ENCODE peak calls at places on chromosome 14, in nine cellular contexts. J is neural progenitor cell; W is CD4-positive, alpha-beta memory T cell; M is left ventricle myocardium inferior; U is upper lobe of left lung; N is mesendoderm; C is stomach; I is tibial nerve; A is heart right ventricle. H is an unnamed sample.
A peak's percentile ranks its signal among the peaks of the same experiment; 100 is the strongest.

GRCh38 chr14:98138666-98139065 is 1133.3 kb downstream of the BCL11B start:
- DNase-seq in W (peak; percentile 81), A (no peak), N (peak; percentile 78), I (no peak), M (no peak), J (peak; percentile 87), C (no peak), U (peak; percentile 30), H (peak; percentile 62)

GRCh38 chr14:80805136-80805535 is 136.4 kb downstream of the CEP128 start:
- DNase-seq in N (no peak), W (no peak), J (no peak), A (no peak), C (no peak), I (no peak), M (no peak), U (no peak), H (no peak)

GRCh38 chr14:68548194-68549056 is 244.4 kb downstream of the ZFP36L1 start:
- DNase-seq in M (peak; percentile 90), A (peak; percentile 87), N (peak; percentile 68), U (no peak), C (peak; percentile 48), I (peak; percentile 83), J (peak; percentile 68), W (no peak), H (no peak)

GRCh38 chr14:99679996-99680395 is 4.1 kb upstream of the CYP46A1 start:
- DNase-seq in J (no peak), A (no peak), N (no peak), W (no peak), C (no peak), I (no peak), M (no peak), U (no peak), H (no peak)

GRCh38 chr14:103418508-103418818 is 33.2 kb downstream of the MARK3 start:
- DNase-seq in A (no peak), W (no peak), C (no peak), N (peak; percentile 84), U (peak; percentile 51), M (no peak), J (no peak), I (no peak), H (no peak)

GRCh38 chr14:84806627-84807026 is 723.3 kb upstream of the FLRT2 start:
- DNase-seq in A (no peak), N (peak; percentile 84), J (no peak), U (no peak), W (no peak), I (no peak), M (no peak), C (no peak), H (no peak)

GRCh38 chr14:68712703-68713370 is 80.0 kb downstream of the ZFP36L1 start:
- DNase-seq in A (no peak), U (no peak), I (no peak), C (no peak), J (no peak), N (no peak), W (no peak), M (no peak), H (no peak)

GRCh38 chr14:62844546-62844945 is 200.7 kb downstream of the KCNH5 start:
- DNase-seq in J (no peak), C (no peak), U (no peak), W (no peak), N (no peak), M (no peak), A (no peak), I (no peak), H (no peak)

GRCh38 chr14:92963301-92964123 is 40.6 kb downstream of the CHGA start:
- DNase-seq in J (peak; percentile 53), A (no peak), M (peak; percentile 15), N (no peak), W (no peak), I (no peak), C (no peak), U (no peak), H (no peak)

GRCh38 chr14:68471029-68471963 is 321.6 kb downstream of the ZFP36L1 start:
- DNase-seq in C (no peak), U (no peak), N (no peak), I (no peak), J (peak; percentile 88), M (no peak), A (no peak), W (no peak), H (no peak)

GRCh38 chr14:103550451-103551337 is 11.8 kb downstream of the BAG5 start:
- DNase-seq in C (no peak), U (no peak), I (no peak), J (no peak), W (no peak), A (peak; percentile 24), N (no peak), M (peak; percentile 36), H (no peak)

GRCh38 chr14:104105071-104105821 is 19.7 kb downstream of the ASPG start:
- DNase-seq in N (no peak), J (no peak), C (peak; percentile 33), W (no peak), M (peak; percentile 6), I (no peak), U (no peak), A (no peak), H (no peak)

GRCh38 chr14:76810953-76811400 is 1.7 kb downstream of the ANGEL1 start:
- DNase-seq in U (peak; percentile 58), N (peak; percentile 68), J (peak; percentile 31), A (no peak), C (no peak), W (peak; percentile 32), M (no peak), I (peak; percentile 26), H (no peak)

GRCh38 chr14:29906256-29906885 is 21.3 kb downstream of the PRKD1 start:
- DNase-seq in W (no peak), N (peak; percentile 68), I (no peak), U (peak; percentile 57), J (no peak), M (no peak), A (no peak), C (peak; percentile 37), H (no peak)

GRCh38 chr14:92609955-92610354 is 96.4 kb downstream of the RIN3 start:
- DNase-seq in W (no peak), J (no peak), M (no peak), N (no peak), I (no peak), A (no peak), U (no peak), C (no peak), H (no peak)

GRCh38 chr14:25132094-25132493 is 82.1 kb upstream of the STXBP6 start:
- DNase-seq in A (no peak), U (no peak), M (no peak), J (no peak), C (no peak), W (no peak), I (no peak), N (no peak), H (no peak)

GRCh38 chr14:25134184-25134583 is 84.2 kb upstream of the STXBP6 start:
- DNase-seq in M (no peak), N (no peak), U (no peak), I (no peak), A (no peak), W (no peak), J (no peak), C (no peak), H (no peak)

GRCh38 chr14:25136811-25137210 is 86.9 kb upstream of the STXBP6 start:
- DNase-seq in M (no peak), I (no peak), U (no peak), J (peak; percentile 20), A (no peak), C (no peak), W (no peak), N (no peak), H (no peak)

GRCh38 chr14:25132734-25133422 is 82.9 kb upstream of the STXBP6 start:
- DNase-seq in C (peak; percentile 75), U (peak; percentile 64), N (peak; percentile 87), A (peak; percentile 44), W (peak; percentile 43), J (peak; percentile 84), M (peak; percentile 51), I (no peak), H (peak; percentile 54)
- H3K4me3 ChIP-seq in C (no peak overlapping the region), U (no peak overlapping the region), N (no peak overlapping the region), A (peak overlapping the region; percentile 8), W (no peak overlapping the region), J (no peak overlapping the region), M (peak overlapping the region; percentile 45), I (no peak overlapping the region), H (no peak overlapping the region)

DNA sequence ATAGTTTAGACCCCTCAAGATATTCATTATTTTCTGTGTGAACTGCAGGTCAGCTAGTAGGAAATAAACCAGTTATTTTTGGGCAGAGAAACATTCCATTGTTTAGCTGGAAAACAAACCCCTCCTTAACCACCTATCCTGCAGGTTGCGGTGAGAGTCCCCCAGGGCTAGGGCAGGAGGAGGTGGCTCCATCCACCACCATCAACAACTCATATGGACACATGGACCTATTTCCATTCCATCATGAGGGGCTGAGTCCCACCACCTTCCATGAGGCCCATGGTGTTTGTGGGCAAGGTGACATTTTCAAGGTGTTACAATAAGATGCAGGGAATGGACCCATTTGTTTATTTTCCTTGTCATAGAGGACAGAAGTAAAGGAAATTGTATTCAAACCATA is 160.1 kb downstream of the FOXN3 start:
- DNase-seq in I (no peak), N (no peak), C (no peak), U (no peak), J (no peak), W (no peak), M (no peak), A (no peak), H (no peak)
- H3K27ac ChIP-seq in I (no peak overlapping the region), N (no peak overlapping the region), C (no peak overlapping the region), U (no peak overlapping the region), J (no peak overlapping the region), W (no peak overlapping the region), M (no peak overlapping the region), A (no peak overlapping the region), H (no peak overlapping the region)

DNA sequence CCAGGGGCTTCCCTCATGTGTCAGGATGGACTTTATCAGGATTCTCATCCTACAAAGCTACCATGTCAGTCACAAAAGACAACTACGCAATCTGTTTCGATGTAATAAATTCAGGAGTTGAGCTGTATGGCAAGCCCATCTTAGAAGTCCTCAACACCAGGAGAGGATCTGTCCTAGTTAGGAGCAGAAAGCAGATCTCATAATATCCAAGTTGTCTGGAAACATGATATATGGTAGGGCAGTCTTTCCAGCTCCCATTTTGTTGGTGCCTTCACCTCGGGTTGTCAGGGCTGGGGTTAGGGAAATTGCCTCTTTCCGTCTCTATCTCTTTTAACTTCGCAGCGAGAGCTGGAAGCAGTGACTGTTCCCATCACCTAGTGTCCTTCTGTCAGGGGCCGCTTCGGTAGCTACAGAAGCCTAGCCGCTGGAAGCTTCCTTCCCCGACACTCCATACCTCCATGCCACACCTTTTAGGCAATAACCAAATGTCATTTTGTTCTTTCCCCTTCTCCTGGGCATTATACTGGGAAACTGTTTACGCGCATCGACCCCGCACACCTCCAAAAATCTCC is 1.4 kb downstream of the NIN start:
- DNase-seq in U (peak; percentile 27), J (peak; percentile 42), W (no peak), I (no peak), M (no peak), A (no peak), C (no peak), N (peak; percentile 37), H (no peak)
- H3K4me1 ChIP-seq in U (peaks cover 5% of the 10 kb centered on the region), J (peaks cover 38% of the 10 kb centered on the region), W (peaks cover 58% of the 10 kb centered on the region), I (peaks cover 4% of the 10 kb centered on the region), M (peaks cover 48% of the 10 kb centered on the region), A (peaks cover 17% of the 10 kb centered on the region), C (peaks cover 12% of the 10 kb centered on the region), N (peaks cover 5% of the 10 kb centered on the region), H (peaks cover 62% of the 10 kb centered on the region)

GRCh38 chr14:54220122-54220691 is 176.6 kb upstream of the CDKN3 start:
- DNase-seq in J (peak; percentile 46), W (no peak), N (peak; percentile 89), A (peak; percentile 25), U (no peak), C (no peak), I (no peak), M (peak; percentile 40), H (no peak)
- H3K4me3 ChIP-seq in J (peak overlapping the region; percentile 38), W (no peak overlapping the region), N (peak overlapping the region; percentile 20), A (peak overlapping the region; percentile 48), U (peak overlapping the region; percentile 40), C (peak overlapping the region; percentile 27), I (peak overlapping the region; percentile 39), M (peak overlapping the region; percentile 56), H (no peak overlapping the region)

GRCh38 chr14:21309238-21309636 is 29.4 kb downstream of the RPGRIP1 start:
- DNase-seq in A (no peak), M (no peak), U (no peak), N (no peak), W (no peak), J (no peak), I (no peak), C (no peak), H (no peak)
- H3K27ac ChIP-seq in A (no peak overlapping the region), M (peak overlapping the region; percentile 79), U (peak overlapping the region; percentile 71), N (peak overlapping the region; percentile 66), W (peak overlapping the region; percentile 48), J (peak overlapping the region; percentile 86), I (no peak overlapping the region), C (peak overlapping the region; percentile 82), H (peak overlapping the region; percentile 51)